ENCODE peak calls at places on chromosomes 6 and 20, in five cellular contexts. Z is psoas muscle, P is adrenal gland, Y is transverse colon, N is astrocyte. X is an unnamed sample.

GRCh38 chr20:32564921-32565734 is 20.0 kb downstream of the NOL4L start:
- DNase-seq in Z (peak; percentile 45), P (peak; percentile 86), Y (peak; percentile 46), N (no peak), X (no peak)

GRCh38 chr6:125546827-125547226 is 202.6 kb upstream of the HEY2 start:
- DNase-seq in Z (no peak), P (no peak), Y (no peak), N (no peak), X (no peak)

GRCh38 chr6:123913858-123914257 is 110.2 kb downstream of the NKAIN2 start:
- DNase-seq in Z (no peak), P (no peak), Y (no peak), N (peak; percentile 28), X (no peak)

GRCh38 chr6:106729848-106730247 is 100.5 kb downstream of the QRSL1 start:
- DNase-seq in Z (no peak), P (no peak), Y (no peak), N (no peak), X (no peak)

GRCh38 chr6:4606016-4606415 is 170.2 kb upstream of the CDYL start:
- DNase-seq in Z (no peak), P (no peak), Y (no peak), N (no peak), X (no peak)

GRCh38 chr6:145352382-145353080 is 382.8 kb downstream of the EPM2A start:
- DNase-seq in Z (no peak), P (no peak), Y (no peak), N (no peak), X (no peak)

GRCh38 chr6:168137024-168137423 is 58.0 kb upstream of the FRMD1 start:
- DNase-seq in Z (no peak), P (no peak), Y (no peak), N (no peak), X (no peak)

GRCh38 chr20:53723045-53723444 is 129.4 kb upstream of the ZNF217 start:
- DNase-seq in Z (no peak), P (no peak), Y (no peak), N (no peak), X (no peak)

GRCh38 chr6:4935981-4936680 is 67.7 kb downstream of the RPP40 start:
- DNase-seq in Z (no peak), P (no peak), Y (no peak), N (no peak), X (no peak)

GRCh38 chr6:61989616-61990015 is 296.4 kb downstream of the KHDRBS2 start:
- DNase-seq in Z (no peak), P (no peak), Y (no peak), N (no peak), X (no peak)
- H3K9me3 ChIP-seq in Z (no peaks in the 10 kb centered on the region), P (no peaks in the 10 kb centered on the region), Y (no peaks in the 10 kb centered on the region), N (peaks cover 2% of the 10 kb centered on the region), X (no peaks in the 10 kb centered on the region)

GRCh38 chr6:43217351-43217750 is 11.9 kb downstream of the DNPH1 start:
- DNase-seq in Z (no peak), P (no peak), Y (no peak), N (no peak), X (no peak)
- H3K36me3 ChIP-seq in Z (peaks cover 7% of the 10 kb centered on the region), P (peaks cover 37% of the 10 kb centered on the region), Y (no peaks in the 10 kb centered on the region), N (peaks cover 5% of the 10 kb centered on the region), X (peaks cover 38% of the 10 kb centered on the region)

GRCh38 chr20:19670829-19671228 is 87.2 kb upstream of the RIN2 start:
- DNase-seq in Z (no peak), P (no peak), Y (no peak), N (no peak), X (no peak)

GRCh38 chr20:19676202-19676601 is 81.9 kb upstream of the RIN2 start:
- DNase-seq in Z (no peak), P (no peak), Y (no peak), N (no peak), X (no peak)

GRCh38 chr20:19668406-19668805 is 89.7 kb upstream of the RIN2 start:
- DNase-seq in Z (no peak), P (no peak), Y (no peak), N (no peak), X (no peak)

GRCh38 chr20:19672498-19672897 is 85.6 kb upstream of the RIN2 start:
- DNase-seq in Z (no peak), P (no peak), Y (no peak), N (no peak), X (no peak)

DNA sequence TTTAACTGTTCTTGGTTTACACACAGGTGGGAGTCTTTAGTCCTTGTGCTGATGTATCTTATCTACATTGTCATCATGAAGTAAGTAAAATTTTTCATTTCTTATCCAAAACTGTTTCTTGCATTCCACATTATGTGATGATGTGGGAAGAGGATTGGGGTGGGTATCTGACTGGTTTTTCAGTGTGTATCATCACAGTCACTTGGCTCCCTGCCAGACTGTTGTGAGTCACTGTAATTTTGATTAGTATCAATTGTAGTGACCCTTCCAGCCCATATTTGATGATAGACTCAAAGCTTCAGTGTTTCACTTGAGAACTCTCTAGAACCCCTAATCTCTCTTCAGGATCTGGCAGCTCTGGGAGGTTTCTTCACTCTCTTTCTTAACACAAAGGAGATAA is 84.5 kb upstream of the RIN2 start:
- DNase-seq in Z (no peak), P (no peak), Y (no peak), N (no peak), X (no peak)
- H3K4me1 ChIP-seq in Z (peaks cover 15% of the 10 kb centered on the region), P (no peaks in the 10 kb centered on the region), Y (no peaks in the 10 kb centered on the region), N (no peaks in the 10 kb centered on the region), X (no peaks in the 10 kb centered on the region)

GRCh38 chr6:112118034-112118433 is 30.6 kb downstream of the FAM229B start:
- DNase-seq in Z (no peak), P (no peak), Y (no peak), N (peak; percentile 3), X (peak; percentile 1)
- H3K9me3 ChIP-seq in Z (no peaks in the 10 kb centered on the region), P (no peaks in the 10 kb centered on the region), Y (no peaks in the 10 kb centered on the region), N (no peaks in the 10 kb centered on the region), X (no peaks in the 10 kb centered on the region)

GRCh38 chr20:8154636-8155035 is 22.6 kb downstream of the PLCB1 start:
- DNase-seq in Z (no peak), P (no peak), Y (no peak), N (no peak), X (no peak)
- H3K36me3 ChIP-seq in Z (no peaks in the 10 kb centered on the region), P (no peaks in the 10 kb centered on the region), Y (no peaks in the 10 kb centered on the region), N (no peaks in the 10 kb centered on the region), X (no peaks in the 10 kb centered on the region)

GRCh38 chr20:38728237-38728761 is 4.0 kb downstream of the SLC32A1 start:
- DNase-seq in Z (no peak), P (no peak), Y (no peak), N (no peak), X (no peak)

GRCh38 chr20:38729767-38730166 is 5.5 kb downstream of the SLC32A1 start:
- DNase-seq in Z (no peak), P (no peak), Y (no peak), N (no peak), X (no peak)

GRCh38 chr20:38727602-38728236 is 3.4 kb downstream of the SLC32A1 start:
- DNase-seq in Z (no peak), P (no peak), Y (no peak), N (no peak), X (no peak)

GRCh38 chr20:38730167-38730988 is 6.1 kb downstream of the SLC32A1 start:
- DNase-seq in Z (no peak), P (no peak), Y (peak; percentile 25), N (no peak), X (no peak)

DNA sequence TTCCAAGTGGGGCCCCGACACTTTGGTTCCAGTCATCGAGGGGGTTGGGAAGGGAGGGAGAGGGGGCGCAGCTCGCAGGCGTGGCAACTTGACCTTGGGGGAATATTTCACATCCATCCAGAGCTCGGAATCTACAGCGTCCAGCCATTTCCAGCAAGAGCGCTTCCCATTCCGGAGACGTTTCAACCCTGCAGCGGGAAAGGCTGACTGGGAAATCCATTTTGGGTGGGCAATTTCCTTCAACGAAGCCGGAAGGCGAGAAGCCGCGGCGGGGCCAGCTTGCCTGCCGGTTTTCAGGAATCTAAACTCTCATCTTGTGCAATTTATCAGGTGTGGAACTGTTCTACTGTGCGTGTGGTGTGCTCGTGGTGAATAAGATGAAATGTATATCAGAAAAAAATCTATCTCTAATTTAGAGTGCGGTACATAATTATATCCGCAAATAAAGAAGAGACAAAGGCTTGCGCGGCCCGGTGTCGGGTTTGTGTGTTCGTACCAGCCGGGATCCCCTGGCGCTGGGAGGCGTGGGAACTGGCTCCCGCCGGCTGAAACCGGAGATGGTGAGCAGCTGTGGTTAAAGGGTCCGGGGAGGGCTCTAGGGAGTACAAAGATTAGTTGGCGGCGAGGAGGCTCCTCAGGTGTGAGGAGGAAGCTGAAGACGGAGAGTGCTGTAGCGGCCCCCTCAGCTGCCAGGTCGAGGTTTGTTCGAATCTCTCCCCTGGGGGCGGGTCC is 4.8 kb downstream of the SLC32A1 start:
- DNase-seq in Z (no peak), P (no peak), Y (no peak), N (no peak), X (no peak)
- H3K4me1 ChIP-seq in Z (peaks cover 5% of the 10 kb centered on the region), P (peaks cover 10% of the 10 kb centered on the region), Y (peaks cover 3% of the 10 kb centered on the region), N (peaks cover 3% of the 10 kb centered on the region), X (peaks cover 5% of the 10 kb centered on the region)